ENCODE peak calls at places on chromosomes 2 and 18, in nine cellular contexts. P is upper lobe of right lung; L is lower lobe of right lung; I is right cardiac atrium; V is CD4-positive, CD25-positive, alpha-beta regulatory T cell; S is aorta; K is esophagus squamous epithelium; D is gastrocnemius medialis; H is GM23338. B is an unnamed sample.

GRCh38 chr2:44970846-44971450 is 29.4 kb downstream of the SIX3 start:
- DNase-seq in D (no peak), L (no peak), I (no peak), K (no peak), H (no peak), V (no peak), S (no peak), P (no peak), B (no peak)

GRCh38 chr18:9869713-9870430 is 15.9 kb upstream of the TXNDC2 start:
- DNase-seq in H (peak; percentile 48), S (no peak), L (no peak), D (no peak), I (no peak), V (no peak), P (no peak), K (no peak), B (no peak)

GRCh38 chr2:98280376-98281102 is 65.7 kb upstream of the CNGA3 start:
- DNase-seq in V (no peak), D (no peak), H (peak; percentile 24), I (no peak), K (no peak), L (no peak), P (no peak), S (no peak), B (no peak)

GRCh38 chr2:189580267-189580661 is 322 bp downstream of the SLC40A1 start:
- DNase-seq in L (peak; percentile 52), K (no peak), S (peak; percentile 59), P (peak; percentile 66), H (peak; percentile 54), I (peak; percentile 64), V (peak; percentile 38), D (peak; percentile 25), B (no peak)

GRCh38 chr2:119464977-119465376 is 33.3 kb downstream of the TMEM37 start:
- DNase-seq in L (no peak), H (no peak), K (no peak), D (peak; percentile 44), S (peak; percentile 78), P (no peak), I (no peak), V (no peak), B (no peak)

GRCh38 chr2:108612153-108612513 is 77.9 kb downstream of the LIMS1 start:
- DNase-seq in S (no peak), L (peak; percentile 66), I (no peak), H (no peak), P (no peak), D (no peak), K (no peak), V (peak; percentile 47), B (no peak)

GRCh38 chr2:207086136-207086535 is 79.6 kb downstream of the KLF7 start:
- DNase-seq in D (peak; percentile 16), L (no peak), V (no peak), I (peak; percentile 29), S (no peak), H (no peak), K (no peak), P (no peak), B (no peak)

GRCh38 chr2:174575124-174575776 is 22.4 kb downstream of the WIPF1 start:
- DNase-seq in H (no peak), D (no peak), S (no peak), V (no peak), L (no peak), P (no peak), K (no peak), I (peak; percentile 54), B (no peak)

GRCh38 chr18:22711381-22711717 is 221.8 kb upstream of the RBBP8 start:
- DNase-seq in H (no peak), S (no peak), V (no peak), L (no peak), D (no peak), K (no peak), P (no peak), I (no peak), B (no peak)

GRCh38 chr18:54109131-54109683 is 115.3 kb downstream of the MBD2 start:
- DNase-seq in D (no peak), H (no peak), I (no peak), V (no peak), S (no peak), L (no peak), P (no peak), K (no peak), B (no peak)

GRCh38 chr2:114925296-114926255 is 483.1 kb downstream of the DPP10 start:
- DNase-seq in H (no peak), S (no peak), P (no peak), I (no peak), K (no peak), L (no peak), D (no peak), V (no peak), B (no peak)

GRCh38 chr2:12665334-12665733 is 51.4 kb upstream of the TRIB2 start:
- DNase-seq in V (no peak), P (no peak), H (no peak), D (no peak), K (no peak), I (no peak), S (no peak), L (no peak), B (no peak)

GRCh38 chr2:151570191-151570590 is 160.5 kb downstream of the RIF1 start:
- DNase-seq in D (peak; percentile 83), K (no peak), V (no peak), I (peak; percentile 39), P (no peak), S (no peak), L (no peak), H (no peak), B (no peak)
- H3K4me3 ChIP-seq in D (no peak overlapping the region), K (no peak overlapping the region), V (no peak overlapping the region), I (no peak overlapping the region), P (no peak overlapping the region), S (no peak overlapping the region), L (no peak overlapping the region), H (no peak overlapping the region), B (no peak overlapping the region)

GRCh38 chr2:67289921-67290371 is 107.2 kb upstream of the ETAA1 start:
- DNase-seq in L (no peak), K (no peak), I (no peak), V (no peak), P (no peak), D (no peak), S (no peak), H (no peak), B (no peak)

GRCh38 chr2:67294218-67294617 is 102.9 kb upstream of the ETAA1 start:
- DNase-seq in D (no peak), K (no peak), L (no peak), H (no peak), I (no peak), S (no peak), V (no peak), P (no peak), B (no peak)

GRCh38 chr2:67286981-67287759 is 110.0 kb upstream of the ETAA1 start:
- DNase-seq in L (no peak), K (no peak), I (no peak), H (no peak), P (no peak), D (no peak), V (no peak), S (no peak), B (no peak)

GRCh38 chr2:67295406-67295805 is 101.7 kb upstream of the ETAA1 start:
- DNase-seq in D (no peak), L (no peak), H (no peak), V (no peak), I (no peak), K (no peak), P (no peak), S (no peak), B (no peak)

DNA sequence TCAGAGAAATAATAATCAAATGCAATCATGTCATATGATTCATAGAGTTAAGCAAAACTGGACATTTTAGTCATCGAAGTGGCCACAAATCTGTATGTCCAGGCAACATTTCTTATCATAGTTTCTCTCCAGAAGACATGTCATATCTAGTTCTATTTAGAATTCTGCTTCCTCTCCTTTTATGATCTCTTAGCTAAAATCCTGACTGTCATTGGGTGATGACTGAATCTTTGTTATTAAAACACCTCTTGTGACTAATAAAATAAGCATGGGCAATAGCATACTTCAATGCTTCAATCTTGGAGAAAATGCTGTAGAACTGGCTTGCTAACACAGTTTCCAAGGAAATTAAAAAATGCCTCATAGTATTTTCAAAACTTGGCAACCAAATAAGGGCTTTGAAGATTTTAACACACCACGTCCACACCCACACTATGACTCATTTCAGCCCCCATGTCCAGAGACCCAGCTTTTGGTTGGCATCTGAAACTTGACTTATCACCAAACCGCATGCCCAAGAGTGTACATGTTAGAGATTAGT is 106.6 kb upstream of the ETAA1 start:
- DNase-seq in P (no peak), S (peak; percentile 51), K (no peak), I (no peak), V (no peak), D (no peak), H (no peak), L (no peak), B (no peak)
- H3K27ac ChIP-seq in P (no peak overlapping the region), S (no peak overlapping the region), K (no peak overlapping the region), I (no peak overlapping the region), V (no peak overlapping the region), D (no peak overlapping the region), H (no peak overlapping the region), L (no peak overlapping the region), B (no peak overlapping the region)

GRCh38 chr2:176138526-176139169 is 9.1 kb downstream of the HOXD8 start:
- DNase-seq in D (no peak), I (no peak), V (no peak), L (no peak), H (no peak), K (no peak), S (no peak), P (no peak), B (no peak)

GRCh38 chr2:176136375-176137248 is 7.1 kb downstream of the HOXD8 start:
- DNase-seq in K (no peak), H (peak; percentile 66), S (no peak), L (no peak), I (no peak), D (no peak), V (no peak), P (peak; percentile 62), B (no peak)

GRCh38 chr2:176137249-176137573 is 7.7 kb downstream of the HOXD8 start:
- DNase-seq in H (no peak), P (no peak), L (no peak), V (no peak), I (no peak), K (no peak), S (no peak), D (no peak), B (no peak)

GRCh38 chr2:176139170-176139611 is 9.7 kb downstream of the HOXD8 start:
- DNase-seq in H (no peak), P (no peak), K (no peak), S (no peak), L (no peak), V (no peak), D (no peak), I (no peak), B (no peak)

DNA sequence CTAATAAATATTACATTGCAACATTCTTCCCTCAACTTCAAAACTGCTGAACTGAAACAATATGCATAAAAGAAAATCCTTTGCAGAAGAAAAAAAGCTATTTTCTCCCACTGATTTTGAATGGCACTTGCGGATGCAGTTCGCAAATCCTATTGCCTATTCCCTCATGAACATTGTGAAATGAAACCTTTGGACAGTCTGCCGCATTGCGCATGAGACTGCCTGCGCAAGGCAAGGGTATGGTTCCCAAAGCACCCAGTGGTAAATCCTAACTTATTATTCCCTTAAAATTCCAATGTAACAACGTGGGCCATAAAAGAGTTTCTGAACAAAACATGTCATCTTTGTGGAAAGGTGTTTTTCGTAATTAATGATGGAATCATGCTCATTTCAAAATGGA is 8.4 kb downstream of the HOXD8 start:
- DNase-seq in P (no peak), S (no peak), K (no peak), L (no peak), I (no peak), V (no peak), D (no peak), H (no peak), B (no peak)
- H3K4me3 ChIP-seq in P (no peak overlapping the region), S (no peak overlapping the region), K (peak overlapping the region; percentile 49), L (no peak overlapping the region), I (no peak overlapping the region), V (no peak overlapping the region), D (peak overlapping the region; percentile 72), H (no peak overlapping the region), B (no peak overlapping the region)

GRCh38 chr18:69701305-69701704 is 246.4 kb downstream of the CD226 start:
- DNase-seq in K (no peak), P (no peak), I (no peak), V (no peak), D (no peak), L (no peak), S (no peak), H (no peak), B (no peak)
- H3K27ac ChIP-seq in K (no peak overlapping the region), P (no peak overlapping the region), I (no peak overlapping the region), V (no peak overlapping the region), D (no peak overlapping the region), L (no peak overlapping the region), S (no peak overlapping the region), H (no peak overlapping the region), B (no peak overlapping the region)